ENCODE peak calls at places on chromosomes 3 and 15, in eight cellular contexts. L is CD4-positive, alpha-beta T cell; E is naive thymus-derived CD4-positive, alpha-beta T cell; F is HepG2; M is Panc1; P is sigmoid colon; G is lower lobe of right lung; R is aorta. S is an unnamed sample.

GRCh38 chr3:148450819-148451218 is 246.9 kb upstream of the AGTR1 start:
- DNase-seq in L (no peak), E (no peak), F (peak), M (no peak), P (no peak), G (no peak), R (no peak), S (no peak)

GRCh38 chr3:19934098-19934566 is at the start of gene EFHB:
- DNase-seq in L (no peak), E (no peak), F (peak), M (no peak), P (no peak), G (peak), R (no peak), S (no peak)

GRCh38 chr3:6791161-6791560 is 69.8 kb upstream of the GRM7 start:
- DNase-seq in L (no peak), E (no peak), F (no peak), M (no peak), P (no peak), G (no peak), R (no peak), S (no peak)

GRCh38 chr3:19173945-19174344 is 25.6 kb downstream of the KCNH8 start:
- DNase-seq in L (no peak), E (no peak), F (no peak), M (no peak), P (no peak), G (no peak), R (no peak), S (no peak)

GRCh38 chr3:54433846-54434245 is 311.5 kb downstream of the CACNA2D3 start:
- DNase-seq in L (no peak), E (no peak), F (peak), M (no peak), P (no peak), G (no peak), R (no peak), S (no peak)

GRCh38 chr3:4994823-4995499 is 15.7 kb downstream of the BHLHE40 start:
- DNase-seq in L (no peak), E (no peak), F (peak), M (no peak), P (peak), G (no peak), R (peak), S (peak)

GRCh38 chr3:44016818-44017217 is 224.9 kb upstream of the TOPAZ1 start:
- DNase-seq in L (no peak), E (no peak), F (no peak), M (no peak), P (no peak), G (no peak), R (no peak), S (no peak)

GRCh38 chr3:76405196-76405595 is 619.8 kb upstream of the ZNF717 start:
- DNase-seq in L (no peak), E (no peak), F (no peak), M (no peak), P (no peak), G (no peak), R (no peak), S (no peak)

GRCh38 chr15:96247631-96248305 is 82.7 kb upstream of the NR2F2 start:
- DNase-seq in L (no peak), E (no peak), F (no peak), M (no peak), P (no peak), G (no peak), R (no peak), S (no peak)

GRCh38 chr3:15983232-15983631 is 185.5 kb upstream of the ANKRD28 start:
- DNase-seq in L (no peak), E (no peak), F (no peak), M (no peak), P (no peak), G (no peak), R (no peak), S (no peak)

GRCh38 chr3:16945330-16945729 is 60.6 kb downstream of the PLCL2 start:
- DNase-seq in L (no peak), E (no peak), F (no peak), M (no peak), P (no peak), G (no peak), R (no peak), S (no peak)

GRCh38 chr3:136547293-136547692 is 204.9 kb downstream of the STAG1 start:
- DNase-seq in L (no peak), E (no peak), F (no peak), M (no peak), P (no peak), G (no peak), R (no peak), S (no peak)

GRCh38 chr3:193605876-193606275 is 12.9 kb downstream of the OPA1 start:
- DNase-seq in L (peak), E (peak), F (peak), M (peak), P (no peak), G (no peak), R (no peak), S (peak)

GRCh38 chr15:68300115-68300940 is 22.8 kb downstream of the FEM1B start:
- DNase-seq in L (no peak), E (no peak), F (peak), M (no peak), P (no peak), G (no peak), R (no peak), S (no peak)

GRCh38 chr3:168884353-168884903 is 779.1 kb downstream of the MECOM start:
- DNase-seq in L (no peak), E (no peak), F (no peak), M (no peak), P (no peak), G (no peak), R (peak), S (no peak)

GRCh38 chr15:61743352-61743909 is 316.8 kb downstream of the VPS13C start:
- DNase-seq in L (no peak), E (no peak), F (no peak), M (no peak), P (no peak), G (no peak), R (no peak), S (no peak)

GRCh38 chr3:24538891-24539290 is 44.2 kb upstream of the THRB start:
- DNase-seq in L (no peak), E (no peak), F (no peak), M (no peak), P (no peak), G (no peak), R (no peak), S (no peak)

GRCh38 chr3:181417748-181418147 is 294.0 kb upstream of the SOX2 start:
- DNase-seq in L (no peak), E (no peak), F (no peak), M (no peak), P (no peak), G (no peak), R (no peak), S (peak)

GRCh38 chr3:13026534-13026933 is 46.7 kb downstream of the IQSEC1 start:
- DNase-seq in L (no peak), E (no peak), F (no peak), M (no peak), P (no peak), G (no peak), R (no peak), S (no peak)

GRCh38 chr3:34635352-34635850 is 837.0 kb downstream of the PDCD6IP start:
- DNase-seq in L (no peak), E (no peak), F (no peak), M (no peak), P (no peak), G (no peak), R (no peak), S (no peak)

GRCh38 chr3:38453075-38453913 is at the start of gene ACVR2B:
- DNase-seq in L (peak), E (peak), F (peak), M (no peak), P (peak), G (peak), R (peak), S (peak)

GRCh38 chr15:88484781-88485246 is 17.3 kb downstream of the MRPS11 start:
- DNase-seq in L (no peak), E (no peak), F (no peak), M (no peak), P (no peak), G (no peak), R (no peak), S (no peak)

GRCh38 chr3:125443923-125444322 is 68.8 kb upstream of the ZNF148 start:
- DNase-seq in L (no peak), E (no peak), F (no peak), M (no peak), P (no peak), G (no peak), R (no peak), S (no peak)

GRCh38 chr3:14150491-14151230 is 25.8 kb downstream of the TMEM43 start:
- DNase-seq in L (no peak), E (no peak), F (no peak), M (no peak), P (no peak), G (no peak), R (no peak), S (no peak)

GRCh38 chr3:127803619-127804018 is 18.7 kb downstream of the MGLL start:
- DNase-seq in L (no peak), E (no peak), F (no peak), M (peak), P (no peak), G (no peak), R (no peak), S (no peak)

GRCh38 chr3:18630295-18630694 is 205.2 kb upstream of the SATB1 start:
- DNase-seq in L (no peak), E (no peak), F (no peak), M (no peak), P (no peak), G (no peak), R (no peak), S (no peak)

GRCh38 chr3:150409527-150410310 is 1.6 kb downstream of the TSC22D2 start:
- DNase-seq in L (peak), E (peak), F (peak), M (no peak), P (peak), G (peak), R (peak), S (peak)

GRCh38 chr15:90470453-90470852 is 59.3 kb upstream of the CRTC3 start:
- DNase-seq in L (no peak), E (no peak), F (no peak), M (no peak), P (no peak), G (no peak), R (no peak), S (no peak)

GRCh38 chr3:101066776-101067175 is 73.6 kb upstream of the ABI3BP start:
- DNase-seq in L (no peak), E (no peak), F (no peak), M (no peak), P (no peak), G (no peak), R (no peak), S (no peak)

GRCh38 chr15:23797747-23798157 is 110.6 kb upstream of the NDN start:
- DNase-seq in L (no peak), E (no peak), F (no peak), M (no peak), P (no peak), G (no peak), R (no peak), S (no peak)

GRCh38 chr15:50236433-50236832 is 29.1 kb downstream of the HDC start:
- DNase-seq in L (no peak), E (no peak), F (no peak), M (no peak), P (no peak), G (no peak), R (no peak), S (no peak)
- H3K27ac ChIP-seq in L (no peak), E (no peak), F (no peak), M (no peak), P (no peak), G (no peak), R (no peak), S (no peak)

GRCh38 chr3:189990826-189991225 is 129.9 kb downstream of the P3H2 start:
- DNase-seq in L (no peak), E (no peak), F (no peak), M (no peak), P (no peak), G (no peak), R (no peak), S (no peak)
- H3K27ac ChIP-seq in L (no peak), E (no peak), F (no peak), M (no peak), P (no peak), G (no peak), R (no peak), S (no peak)

GRCh38 chr3:42749025-42749752 is 23.9 kb downstream of the CCDC13 start:
- DNase-seq in L (no peak), E (no peak), F (no peak), M (no peak), P (peak), G (no peak), R (no peak), S (no peak)
- H3K27ac ChIP-seq in L (no peak), E (no peak), F (no peak), M (no peak), P (peak), G (no peak), R (no peak), S (peak)

GRCh38 chr15:84721381-84721780 is 5.4 kb upstream of the SEC11A start:
- DNase-seq in L (peak), E (peak), F (no peak), M (no peak), P (no peak), G (no peak), R (no peak), S (no peak)
- H3K27ac ChIP-seq in L (peak), E (peak), F (no peak), M (no peak), P (no peak), G (no peak), R (no peak), S (no peak)

DNA sequence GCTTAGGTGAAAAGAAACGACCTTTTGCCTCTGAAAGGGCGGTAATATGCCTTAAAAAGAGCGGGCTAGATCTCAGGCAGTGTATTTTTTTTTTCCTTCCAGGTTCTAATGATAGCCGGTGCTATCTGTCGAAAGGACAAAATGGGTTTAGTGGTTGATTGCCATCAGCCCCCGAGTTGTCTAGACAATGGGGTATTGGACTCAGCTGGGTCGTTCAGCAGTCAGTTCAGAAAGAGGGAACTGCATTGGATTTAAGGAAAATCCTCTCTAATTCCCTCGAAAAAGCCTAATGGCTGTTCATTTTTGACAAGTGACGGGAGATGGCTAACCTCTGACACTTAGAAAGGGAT is 728 bp downstream of the EIF2B5 start:
- DNase-seq in L (no peak), E (no peak), F (no peak), M (no peak), P (no peak), G (no peak), R (no peak), S (no peak)
- H3K27ac ChIP-seq in L (peak), E (peak), F (peak), M (peak), P (peak), G (peak), R (no peak), S (peak)

GRCh38 chr15:73366766-73367623 is 1.8 kb downstream of the HCN4 start:
- DNase-seq in L (no peak), E (no peak), F (no peak), M (no peak), P (no peak), G (no peak), R (no peak), S (no peak)

GRCh38 chr15:73367624-73368300 is 996 bp downstream of the HCN4 start:
- DNase-seq in L (no peak), E (no peak), F (no peak), M (no peak), P (no peak), G (no peak), R (no peak), S (no peak)

GRCh38 chr15:73369073-73369694 is 426 bp upstream of the HCN4 start:
- DNase-seq in L (no peak), E (no peak), F (no peak), M (no peak), P (no peak), G (no peak), R (no peak), S (no peak)

GRCh38 chr15:73370151-73370550 is 1.4 kb upstream of the HCN4 start:
- DNase-seq in L (no peak), E (no peak), F (no peak), M (no peak), P (no peak), G (no peak), R (no peak), S (no peak)

DNA sequence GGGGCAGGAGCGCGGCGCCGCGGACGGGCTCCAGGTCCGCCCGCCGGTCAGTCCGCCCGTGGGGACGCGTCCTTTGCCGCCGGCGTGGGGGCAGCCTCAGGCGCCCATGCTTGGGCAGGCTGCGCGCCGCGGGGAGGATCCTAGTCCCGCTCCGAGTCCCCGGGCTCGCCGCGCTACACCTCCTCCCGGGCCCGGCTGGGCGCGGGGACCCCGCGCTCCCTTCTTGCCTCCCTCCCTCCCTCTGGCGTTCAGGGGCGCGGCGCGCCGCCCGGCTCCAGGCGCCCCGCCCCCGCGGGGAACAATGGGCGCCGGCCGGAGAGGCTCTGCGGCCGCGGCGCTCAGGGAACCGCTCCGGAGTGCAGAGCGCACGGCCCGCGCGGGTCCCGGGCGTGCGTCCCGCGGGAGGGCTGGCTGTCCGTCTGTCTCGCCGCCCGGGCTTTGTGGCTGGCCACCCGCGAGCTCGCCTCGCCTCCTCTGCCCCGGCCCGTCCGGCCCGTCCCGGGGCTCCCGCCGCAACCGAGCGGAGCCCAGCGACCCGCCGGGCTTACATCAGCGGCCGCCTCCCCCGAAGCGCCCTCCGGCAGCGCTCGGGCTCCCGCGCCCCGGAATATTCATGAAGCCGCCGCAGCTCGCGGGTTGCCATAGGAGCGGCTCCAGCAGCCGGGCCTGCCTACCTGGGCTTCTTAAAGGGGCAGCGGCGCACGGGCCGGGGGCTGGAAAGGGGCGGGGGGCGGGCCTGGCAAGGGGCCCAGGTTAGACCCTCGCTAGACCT is at the start of gene HCN4:
- DNase-seq in L (no peak), E (no peak), F (no peak), M (no peak), P (no peak), G (no peak), R (no peak), S (no peak)
- H3K27ac ChIP-seq in L (no peak), E (no peak), F (no peak), M (no peak), P (no peak), G (no peak), R (no peak), S (no peak)

GRCh38 chr3:99332276-99332675 is 306.1 kb upstream of the COL8A1 start:
- DNase-seq in L (no peak), E (no peak), F (no peak), M (no peak), P (no peak), G (no peak), R (no peak), S (no peak)
- H3K27ac ChIP-seq in L (no peak), E (no peak), F (no peak), M (no peak), P (no peak), G (no peak), R (no peak), S (no peak)

DNA sequence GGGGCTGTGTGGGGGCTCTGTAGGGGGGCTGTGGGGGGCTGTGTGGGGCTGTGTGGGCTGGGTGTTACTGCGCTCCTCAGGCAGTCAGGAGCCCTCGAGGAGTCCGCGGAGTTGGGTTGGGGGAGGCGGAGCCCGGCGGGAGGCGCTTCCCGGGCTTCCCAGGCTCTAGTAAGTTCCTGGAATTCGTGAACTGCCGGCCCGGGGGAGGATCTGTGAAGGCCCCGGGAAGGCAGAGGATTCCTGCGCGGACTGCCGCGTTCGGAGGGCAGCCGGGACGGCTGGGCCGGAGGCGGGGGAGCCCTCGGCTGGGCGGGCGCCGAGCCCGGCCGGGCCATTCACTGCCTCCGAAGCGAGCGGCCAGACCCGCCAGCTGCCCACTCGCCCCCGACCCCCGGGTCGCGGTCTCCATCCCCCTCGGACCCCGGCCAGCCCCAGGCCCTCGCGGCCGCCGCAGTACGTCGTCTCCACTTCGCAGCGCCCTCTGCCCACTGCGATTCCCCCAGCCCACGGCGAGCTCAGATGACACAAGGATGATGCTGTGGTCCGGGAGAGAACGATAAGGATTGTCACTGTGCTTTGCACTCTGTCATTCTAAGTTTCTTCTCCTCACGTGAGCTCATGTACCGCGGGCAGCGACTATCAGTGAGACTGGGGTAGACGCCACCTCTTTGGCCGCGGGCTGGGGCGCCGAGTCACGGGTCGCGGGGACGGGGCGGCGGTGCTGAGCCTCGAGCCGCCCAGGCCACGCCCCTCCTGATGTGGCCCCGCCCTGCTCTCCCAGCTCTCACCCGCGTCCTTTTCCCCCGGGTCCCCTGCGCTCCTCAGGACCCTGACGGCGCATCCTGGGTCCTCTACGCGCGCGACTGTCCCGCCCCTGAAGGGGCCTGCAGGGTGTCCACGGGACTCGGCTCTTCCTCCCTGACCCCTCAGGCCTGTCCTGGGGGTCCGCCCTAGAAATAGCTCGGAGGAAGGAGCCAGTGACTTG is 65.3 kb downstream of the KLF13 start:
- DNase-seq in L (peak), E (peak), F (no peak), M (peak), P (peak), G (peak), R (peak), S (no peak)
- H3K27ac ChIP-seq in L (peak), E (peak), F (no peak), M (no peak), P (peak), G (peak), R (peak), S (no peak)